ENCODE peak calls at places on chromosomes 12 and 14, in five cellular contexts. J, C, H, U and I are unnamed samples. For H3K4me1, the result is how much of the 10 kb centered on the place peaks cover.

GRCh38 chr12:111066744-111067437 is 146.5 kb upstream of the MYL2 start:
- DNase-seq in J (no peak), C (no peak), H (peak), U (no peak), I (peak)

GRCh38 chr12:66035289-66035961 is 95.1 kb downstream of the LLPH start:
- DNase-seq in J (no peak), C (no peak), H (no peak), U (no peak), I (no peak)

GRCh38 chr12:61072717-61073116 is 1187.5 kb upstream of the USP15 start:
- DNase-seq in J (no peak), C (no peak), H (no peak), U (no peak), I (no peak)

GRCh38 chr12:101963703-101964102 is 86.3 kb downstream of the DRAM1 start:
- DNase-seq in J (no peak), C (no peak), H (no peak), U (no peak), I (no peak)

GRCh38 chr14:99327050-99327449 is 55.1 kb upstream of the BCL11B start:
- DNase-seq in J (no peak), C (no peak), H (peak), U (no peak), I (no peak)

GRCh38 chr14:88005050-88005481 is at the start of gene GPR65:
- DNase-seq in J (no peak), C (no peak), H (no peak), U (no peak), I (no peak)

GRCh38 chr12:125110641-125111360 is 45.6 kb downstream of the AACS start:
- DNase-seq in J (no peak), C (peak), H (no peak), U (no peak), I (no peak)

GRCh38 chr14:38553586-38553985 is 297.7 kb upstream of the CLEC14A start:
- DNase-seq in J (no peak), C (no peak), H (no peak), U (no peak), I (no peak)

GRCh38 chr14:104427126-104427851 is 152.3 kb upstream of the C14orf180 start:
- DNase-seq in J (peak), C (no peak), H (no peak), U (no peak), I (no peak)

GRCh38 chr12:122990961-122991622 is 10.6 kb downstream of the ARL6IP4 start:
- DNase-seq in J (no peak), C (no peak), H (no peak), U (no peak), I (peak)

GRCh38 chr12:52356031-52356761 is 11.1 kb downstream of the KRT85 start:
- DNase-seq in J (no peak), C (no peak), H (peak), U (no peak), I (peak)

GRCh38 chr14:104937694-104938365 is 13.2 kb downstream of the PLD4 start:
- DNase-seq in J (no peak), C (no peak), H (peak), U (no peak), I (no peak)

GRCh38 chr12:116135209-116135930 is 142.1 kb downstream of the MED13L start:
- DNase-seq in J (no peak), C (no peak), H (no peak), U (peak), I (no peak)

GRCh38 chr14:53870997-53871396 is 85.6 kb downstream of the BMP4 start:
- DNase-seq in J (no peak), C (no peak), H (no peak), U (no peak), I (no peak)

GRCh38 chr12:79451988-79452387 is 238.8 kb downstream of the PAWR start:
- DNase-seq in J (peak), C (peak), H (no peak), U (peak), I (peak)

GRCh38 chr14:69876848-69877306 is 2.3 kb upstream of the SMOC1 start:
- DNase-seq in J (no peak), C (no peak), H (no peak), U (no peak), I (no peak)

DNA sequence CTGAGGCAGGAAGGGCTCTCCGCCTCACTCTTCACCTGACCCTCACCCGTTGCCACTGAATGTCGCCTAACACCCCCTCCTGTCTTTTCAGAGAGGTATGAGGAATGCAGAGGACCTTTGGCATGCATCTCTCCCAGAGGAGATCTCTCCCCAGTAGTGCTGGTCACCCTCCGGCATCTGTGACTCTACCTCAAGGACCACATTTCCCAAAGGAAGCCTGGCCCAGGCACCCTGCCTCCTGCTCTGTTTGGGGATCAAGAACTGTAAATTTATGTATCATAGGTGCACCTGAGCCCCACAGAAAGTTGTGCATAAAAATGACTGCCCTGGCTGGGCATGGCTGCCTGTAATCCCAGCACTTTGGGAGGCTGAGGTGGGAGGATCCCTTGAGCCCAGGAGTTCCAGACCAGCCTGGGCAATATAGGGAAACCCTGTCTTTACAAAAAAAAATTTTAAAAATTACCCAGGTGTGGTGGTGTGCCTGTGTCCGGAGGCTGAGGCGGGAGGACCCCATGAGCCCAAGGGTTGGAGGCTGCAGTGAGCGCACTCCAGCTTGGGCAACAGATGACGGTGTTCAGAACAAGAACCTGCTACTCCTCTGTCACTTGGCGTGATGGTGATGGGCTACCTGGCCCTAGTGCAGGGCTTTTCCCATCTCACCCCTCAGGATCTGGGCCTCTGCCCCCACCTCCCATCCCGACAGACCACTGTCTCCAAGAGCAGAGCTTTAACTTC is 13.7 kb downstream of the TNFRSF1A start:
- DNase-seq in J (no peak), C (no peak), H (peak), U (no peak), I (no peak)
- H3K4me1 ChIP-seq in J (half or more), C (half or more), H (under half), U (half or more), I (half or more)

GRCh38 chr12:10919809-10920208 is 9.2 kb upstream of the PRH2 start:
- DNase-seq in J (no peak), C (no peak), H (no peak), U (no peak), I (no peak)
- TF ChIP-seq CTCF in J (no peak), C (no peak), H (no peak), U (no peak), I (no peak)

GRCh38 chr12:47084172-47084571 is 4.4 kb upstream of the AMIGO2 start:
- DNase-seq in J (no peak), C (no peak), H (no peak), U (no peak), I (no peak)

GRCh38 chr12:47085815-47086252 is 6.1 kb upstream of the AMIGO2 start:
- DNase-seq in J (no peak), C (no peak), H (peak), U (peak), I (no peak)

GRCh38 chr12:47088021-47088944 is 8.5 kb upstream of the AMIGO2 start:
- DNase-seq in J (peak), C (no peak), H (no peak), U (no peak), I (no peak)

GRCh38 chr12:47091009-47091408 is 11.2 kb upstream of the AMIGO2 start:
- DNase-seq in J (no peak), C (no peak), H (no peak), U (no peak), I (no peak)

DNA sequence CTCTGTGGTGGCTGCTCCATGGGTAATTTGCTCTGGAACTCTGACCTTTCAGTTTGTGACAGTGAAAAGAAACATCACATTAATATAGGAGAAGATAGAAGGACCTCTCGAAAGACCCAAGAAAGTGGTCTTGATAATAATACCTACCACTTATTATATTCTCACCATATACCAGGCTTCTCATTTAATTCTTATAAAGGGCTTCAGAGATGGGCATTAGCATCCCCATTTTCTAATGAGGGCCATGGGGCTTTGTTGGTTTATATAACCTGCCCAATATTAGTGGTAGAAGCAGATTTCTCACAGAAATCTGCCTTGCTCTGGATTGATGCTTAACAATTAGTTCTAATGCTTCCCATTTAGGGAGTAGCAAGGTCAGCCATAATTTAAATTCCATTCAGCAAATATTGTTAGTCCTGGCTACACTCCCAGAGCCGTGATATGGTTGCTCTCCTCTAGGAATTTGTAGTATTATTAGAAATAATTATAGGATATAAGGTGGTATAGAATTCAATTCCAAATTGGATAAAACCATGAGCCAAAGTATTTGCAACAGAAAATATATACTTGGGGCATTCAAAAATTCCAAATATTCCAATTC is 7.4 kb upstream of the AMIGO2 start:
- DNase-seq in J (no peak), C (no peak), H (no peak), U (no peak), I (no peak)
- H3K4me1 ChIP-seq in J (half or more), C (half or more), H (under half), U (under half), I (under half)

GRCh38 chr12:108852674-108853073 is 4.7 kb downstream of the SSH1 start:
- DNase-seq in J (no peak), C (no peak), H (no peak), U (peak), I (peak)

GRCh38 chr12:108853426-108853825 is 4.0 kb downstream of the SSH1 start:
- DNase-seq in J (no peak), C (no peak), H (no peak), U (no peak), I (peak)

GRCh38 chr12:108854055-108854452 is 3.3 kb downstream of the SSH1 start:
- DNase-seq in J (peak), C (no peak), H (no peak), U (peak), I (peak)

GRCh38 chr12:108849653-108850052 is 7.7 kb downstream of the SSH1 start:
- DNase-seq in J (no peak), C (no peak), H (no peak), U (peak), I (peak)

DNA sequence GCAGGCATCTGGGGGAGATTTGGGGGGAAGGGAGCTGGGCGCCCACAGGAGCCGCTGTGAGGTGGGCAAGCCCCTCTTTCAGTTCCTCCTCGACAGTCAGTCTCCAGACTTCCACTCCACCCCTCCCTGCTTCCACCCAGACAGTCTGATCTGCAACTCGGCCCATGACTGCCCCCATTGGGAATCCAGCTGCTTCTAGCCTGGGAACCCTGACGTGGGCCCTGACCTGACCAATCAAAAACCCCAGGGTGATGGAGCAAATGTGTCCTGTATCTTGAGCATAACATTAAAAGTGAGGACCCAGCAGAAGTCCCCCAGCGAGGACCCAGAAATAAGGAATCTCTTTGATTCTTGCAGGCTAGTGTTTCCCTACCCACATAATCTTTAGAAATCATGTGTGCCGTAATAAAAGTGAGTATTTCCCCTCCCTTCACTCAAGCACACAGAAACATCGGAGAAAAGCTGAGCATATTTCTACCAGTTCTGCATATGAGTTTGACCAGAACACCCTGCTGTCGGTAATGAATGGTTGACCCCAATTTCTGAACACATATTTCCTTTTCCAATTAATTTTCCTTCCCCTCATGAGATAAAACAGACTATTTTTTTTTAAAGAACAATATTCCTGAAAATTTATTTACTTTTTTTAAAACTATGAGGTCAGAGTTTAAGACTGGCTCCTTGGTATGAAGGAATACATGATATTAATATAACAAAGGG is 6.4 kb downstream of the SSH1 start:
- DNase-seq in J (peak), C (no peak), H (no peak), U (peak), I (peak)
- TF ChIP-seq CTCF in J (no peak), C (no peak), H (no peak), U (no peak), I (no peak)